ENCODE peak calls at places on chromosomes 3 and 15, in eight cellular contexts. One of them, this sample, is unnamed.

GRCh38 chr15:46413799-46414198 is 779.0 kb downstream of the SQOR start:
- DNase-seq in adipocyte: no peak
- DNase-seq in right atrium auricular region: no peak
- DNase-seq in SK-N-SH: no peak
- DNase-seq in CD8-positive, alpha-beta memory T cell: no peak
- DNase-seq in ovary: no peak
- DNase-seq in uterus: no peak
- DNase-seq in tibial nerve: no peak
- DNase-seq in this sample: no peak

GRCh38 chr3:45218578-45219390 is 7.3 kb downstream of the TMEM158 start:
- DNase-seq in uterus: peak; percentile 43
- DNase-seq in ovary: no peak
- DNase-seq in right atrium auricular region: no peak
- DNase-seq in adipocyte: peak; percentile 64
- DNase-seq in CD8-positive, alpha-beta memory T cell: no peak
- DNase-seq in tibial nerve: no peak
- DNase-seq in SK-N-SH: no peak
- DNase-seq in this sample: peak; percentile 14

GRCh38 chr3:39639344-39640236 is 169.8 kb upstream of the MYRIP start:
- DNase-seq in CD8-positive, alpha-beta memory T cell: no peak
- DNase-seq in uterus: no peak
- DNase-seq in SK-N-SH: no peak
- DNase-seq in ovary: no peak
- DNase-seq in tibial nerve: no peak
- DNase-seq in right atrium auricular region: peak; percentile 59
- DNase-seq in adipocyte: peak; percentile 94
- DNase-seq in this sample: peak; percentile 6

GRCh38 chr3:75395601-75396315 is 268.4 kb upstream of the FRG2C start:
- DNase-seq in CD8-positive, alpha-beta memory T cell: no peak
- DNase-seq in ovary: no peak
- DNase-seq in adipocyte: no peak
- DNase-seq in uterus: no peak
- DNase-seq in tibial nerve: no peak
- DNase-seq in SK-N-SH: no peak
- DNase-seq in right atrium auricular region: no peak
- DNase-seq in this sample: no peak

GRCh38 chr15:75089781-75090734 is 66.7 kb downstream of the PPCDC start:
- DNase-seq in uterus: no peak
- DNase-seq in adipocyte: no peak
- DNase-seq in right atrium auricular region: peak; percentile 72
- DNase-seq in SK-N-SH: no peak
- DNase-seq in tibial nerve: no peak
- DNase-seq in CD8-positive, alpha-beta memory T cell: no peak
- DNase-seq in ovary: no peak
- DNase-seq in this sample: no peak

GRCh38 chr3:148175215-148175614 is 522.5 kb upstream of the AGTR1 start:
- DNase-seq in CD8-positive, alpha-beta memory T cell: no peak
- DNase-seq in uterus: no peak
- DNase-seq in ovary: no peak
- DNase-seq in adipocyte: peak; percentile 79
- DNase-seq in right atrium auricular region: no peak
- DNase-seq in SK-N-SH: no peak
- DNase-seq in tibial nerve: no peak
- DNase-seq in this sample: no peak

GRCh38 chr3:154242766-154243165 is 81.5 kb downstream of the DHX36 start:
- DNase-seq in CD8-positive, alpha-beta memory T cell: no peak
- DNase-seq in right atrium auricular region: no peak
- DNase-seq in adipocyte: no peak
- DNase-seq in uterus: no peak
- DNase-seq in SK-N-SH: no peak
- DNase-seq in tibial nerve: no peak
- DNase-seq in ovary: no peak
- DNase-seq in this sample: no peak

GRCh38 chr15:20294651-20295237 is 246.9 kb downstream of the GOLGA6L6 start:
- DNase-seq in tibial nerve: no peak
- DNase-seq in CD8-positive, alpha-beta memory T cell: no peak
- DNase-seq in right atrium auricular region: peak; percentile 50
- DNase-seq in uterus: no peak
- DNase-seq in ovary: no peak
- DNase-seq in SK-N-SH: no peak
- DNase-seq in adipocyte: no peak
- DNase-seq in this sample: no peak

GRCh38 chr3:64179249-64179648 is 46.0 kb downstream of the PRICKLE2 start:
- DNase-seq in ovary: no peak
- DNase-seq in SK-N-SH: no peak
- DNase-seq in adipocyte: no peak
- DNase-seq in CD8-positive, alpha-beta memory T cell: no peak
- DNase-seq in uterus: no peak
- DNase-seq in tibial nerve: no peak
- DNase-seq in right atrium auricular region: no peak
- DNase-seq in this sample: no peak

GRCh38 chr3:143309622-143310190 is 190.1 kb downstream of the CHST2 start:
- DNase-seq in ovary: no peak
- DNase-seq in tibial nerve: no peak
- DNase-seq in adipocyte: no peak
- DNase-seq in uterus: no peak
- DNase-seq in CD8-positive, alpha-beta memory T cell: no peak
- DNase-seq in right atrium auricular region: no peak
- DNase-seq in SK-N-SH: no peak
- DNase-seq in this sample: no peak

GRCh38 chr3:64073362-64073761 is 50.1 kb upstream of the PSMD6 start:
- DNase-seq in right atrium auricular region: no peak
- DNase-seq in CD8-positive, alpha-beta memory T cell: no peak
- DNase-seq in ovary: no peak
- DNase-seq in adipocyte: peak; percentile 48
- DNase-seq in SK-N-SH: peak; percentile 33
- DNase-seq in tibial nerve: no peak
- DNase-seq in uterus: no peak
- DNase-seq in this sample: peak; percentile 15

GRCh38 chr3:48407542-48408099 is 22.3 kb downstream of the PLXNB1 start:
- DNase-seq in CD8-positive, alpha-beta memory T cell: no peak
- DNase-seq in SK-N-SH: no peak
- DNase-seq in uterus: peak; percentile 14
- DNase-seq in adipocyte: no peak
- DNase-seq in right atrium auricular region: peak; percentile 50
- DNase-seq in ovary: no peak
- DNase-seq in tibial nerve: peak; percentile 5
- DNase-seq in this sample: no peak

GRCh38 chr15:65870889-65871533 is 1.7 kb downstream of the RAB11A start:
- DNase-seq in tibial nerve: no peak
- DNase-seq in uterus: no peak
- DNase-seq in right atrium auricular region: no peak
- DNase-seq in ovary: no peak
- DNase-seq in CD8-positive, alpha-beta memory T cell: no peak
- DNase-seq in adipocyte: peak; percentile 77
- DNase-seq in SK-N-SH: peak; percentile 38
- DNase-seq in this sample: peak; percentile 41

GRCh38 chr3:128241741-128242140 is 88.5 kb downstream of the EEFSEC start:
- DNase-seq in uterus: no peak
- DNase-seq in ovary: no peak
- DNase-seq in right atrium auricular region: no peak
- DNase-seq in adipocyte: no peak
- DNase-seq in CD8-positive, alpha-beta memory T cell: no peak
- DNase-seq in SK-N-SH: no peak
- DNase-seq in tibial nerve: no peak
- DNase-seq in this sample: no peak

GRCh38 chr3:70740872-70741271 is 428.4 kb upstream of the MDFIC2 start:
- DNase-seq in ovary: no peak
- DNase-seq in right atrium auricular region: no peak
- DNase-seq in uterus: no peak
- DNase-seq in tibial nerve: no peak
- DNase-seq in CD8-positive, alpha-beta memory T cell: no peak
- DNase-seq in SK-N-SH: no peak
- DNase-seq in adipocyte: no peak
- DNase-seq in this sample: no peak

GRCh38 chr15:27868828-27869404 is 230.2 kb downstream of the OCA2 start:
- DNase-seq in uterus: no peak
- DNase-seq in right atrium auricular region: no peak
- DNase-seq in SK-N-SH: no peak
- DNase-seq in tibial nerve: no peak
- DNase-seq in CD8-positive, alpha-beta memory T cell: no peak
- DNase-seq in adipocyte: no peak
- DNase-seq in ovary: no peak
- DNase-seq in this sample: no peak

GRCh38 chr3:33658971-33659848 is 58.8 kb downstream of the CLASP2 start:
- DNase-seq in SK-N-SH: peak; percentile 74
- DNase-seq in ovary: peak; percentile 54
- DNase-seq in tibial nerve: peak; percentile 47
- DNase-seq in adipocyte: peak; percentile 79
- DNase-seq in right atrium auricular region: peak; percentile 68
- DNase-seq in CD8-positive, alpha-beta memory T cell: peak; percentile 34
- DNase-seq in uterus: peak; percentile 46
- DNase-seq in this sample: peak; percentile 79

GRCh38 chr3:153162513-153163348 is 705 bp downstream of the RAP2B start:
- DNase-seq in CD8-positive, alpha-beta memory T cell: peak; percentile 38
- DNase-seq in right atrium auricular region: peak; percentile 63
- DNase-seq in SK-N-SH: peak; percentile 57
- DNase-seq in adipocyte: peak; percentile 65
- DNase-seq in uterus: peak; percentile 37
- DNase-seq in ovary: peak; percentile 44
- DNase-seq in tibial nerve: no peak
- DNase-seq in this sample: peak; percentile 45

GRCh38 chr15:51726302-51727073 is 11.0 kb downstream of the LYSMD2 start:
- DNase-seq in ovary: peak; percentile 77
- DNase-seq in CD8-positive, alpha-beta memory T cell: no peak
- DNase-seq in adipocyte: peak; percentile 90
- DNase-seq in right atrium auricular region: peak; percentile 84
- DNase-seq in tibial nerve: no peak
- DNase-seq in uterus: peak; percentile 71
- DNase-seq in SK-N-SH: peak; percentile 77
- DNase-seq in this sample: peak; percentile 76

GRCh38 chr3:100590114-100590839 is 19.1 kb upstream of the ADGRG7 start:
- DNase-seq in uterus: peak; percentile 55
- DNase-seq in tibial nerve: no peak
- DNase-seq in right atrium auricular region: peak; percentile 75
- DNase-seq in ovary: peak; percentile 75
- DNase-seq in SK-N-SH: peak; percentile 68
- DNase-seq in CD8-positive, alpha-beta memory T cell: peak; percentile 48
- DNase-seq in adipocyte: peak; percentile 90
- DNase-seq in this sample: peak; percentile 62

GRCh38 chr15:63879211-63879610 is 45.5 kb upstream of the HERC1 start:
- DNase-seq in right atrium auricular region: no peak
- DNase-seq in tibial nerve: no peak
- DNase-seq in SK-N-SH: no peak
- DNase-seq in uterus: no peak
- DNase-seq in adipocyte: no peak
- DNase-seq in CD8-positive, alpha-beta memory T cell: no peak
- DNase-seq in ovary: no peak
- DNase-seq in this sample: no peak
- H3K4me1 ChIP-seq in right atrium auricular region: no peaks in the 10 kb centered on the region
- H3K4me1 ChIP-seq in tibial nerve: no peaks in the 10 kb centered on the region
- H3K4me1 ChIP-seq in SK-N-SH: no peaks in the 10 kb centered on the region
- H3K4me1 ChIP-seq in uterus: no peaks in the 10 kb centered on the region
- H3K4me1 ChIP-seq in adipocyte: no peaks in the 10 kb centered on the region
- H3K4me1 ChIP-seq in CD8-positive, alpha-beta memory T cell: no peaks in the 10 kb centered on the region
- H3K4me1 ChIP-seq in ovary: peaks cover 5% of the 10 kb centered on the region
- H3K4me1 ChIP-seq in this sample: no peaks in the 10 kb centered on the region

GRCh38 chr3:307182-307581 is 110.6 kb downstream of the CHL1 start:
- DNase-seq in adipocyte: no peak
- DNase-seq in right atrium auricular region: no peak
- DNase-seq in uterus: no peak
- DNase-seq in CD8-positive, alpha-beta memory T cell: no peak
- DNase-seq in tibial nerve: no peak
- DNase-seq in ovary: no peak
- DNase-seq in SK-N-SH: no peak
- DNase-seq in this sample: no peak

GRCh38 chr3:312170-312569 is 115.6 kb downstream of the CHL1 start:
- DNase-seq in CD8-positive, alpha-beta memory T cell: no peak
- DNase-seq in tibial nerve: no peak
- DNase-seq in ovary: no peak
- DNase-seq in adipocyte: no peak
- DNase-seq in right atrium auricular region: no peak
- DNase-seq in uterus: no peak
- DNase-seq in SK-N-SH: no peak
- DNase-seq in this sample: no peak

GRCh38 chr3:308597-309321 is 112.2 kb downstream of the CHL1 start:
- DNase-seq in adipocyte: no peak
- DNase-seq in right atrium auricular region: no peak
- DNase-seq in tibial nerve: no peak
- DNase-seq in SK-N-SH: no peak
- DNase-seq in uterus: no peak
- DNase-seq in CD8-positive, alpha-beta memory T cell: no peak
- DNase-seq in ovary: no peak
- DNase-seq in this sample: no peak
- H3K4me3 ChIP-seq in adipocyte: no peak overlapping the region
- H3K4me3 ChIP-seq in right atrium auricular region: peak overlapping the region; percentile 10
- H3K4me3 ChIP-seq in tibial nerve: no peak overlapping the region
- H3K4me3 ChIP-seq in SK-N-SH: no peak overlapping the region
- H3K4me3 ChIP-seq in uterus: no peak overlapping the region
- H3K4me3 ChIP-seq in CD8-positive, alpha-beta memory T cell: no peak overlapping the region
- H3K4me3 ChIP-seq in ovary: no peak overlapping the region
- H3K4me3 ChIP-seq in this sample: no peak overlapping the region

DNA sequence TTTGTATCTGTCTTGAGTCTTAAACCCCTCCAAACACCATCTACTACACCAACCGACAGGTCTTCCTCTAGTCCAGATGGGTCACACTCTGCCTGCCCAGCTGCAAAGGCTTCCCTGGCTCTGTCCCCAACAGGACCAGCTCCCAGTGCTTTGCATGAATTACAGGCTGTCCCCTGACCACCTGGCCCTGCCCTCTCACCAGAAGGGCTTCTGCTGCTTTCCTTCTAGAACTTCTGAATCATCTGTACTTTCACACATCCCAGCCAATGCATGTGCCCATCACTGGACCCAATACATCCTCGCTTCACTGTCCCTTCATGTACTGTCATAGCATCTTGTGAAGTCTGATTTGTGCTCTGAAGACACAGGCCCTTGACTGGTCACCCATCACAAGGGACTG is 53.6 kb downstream of the HOMER2 start:
- DNase-seq in adipocyte: no peak
- DNase-seq in ovary: no peak
- DNase-seq in tibial nerve: no peak
- DNase-seq in right atrium auricular region: no peak
- DNase-seq in uterus: no peak
- DNase-seq in SK-N-SH: no peak
- DNase-seq in CD8-positive, alpha-beta memory T cell: no peak
- DNase-seq in this sample: no peak
- H3K4me1 ChIP-seq in adipocyte: no peaks in the 10 kb centered on the region
- H3K4me1 ChIP-seq in ovary: no peaks in the 10 kb centered on the region
- H3K4me1 ChIP-seq in tibial nerve: peaks cover 6% of the 10 kb centered on the region
- H3K4me1 ChIP-seq in right atrium auricular region: no peaks in the 10 kb centered on the region
- H3K4me1 ChIP-seq in uterus: no peaks in the 10 kb centered on the region
- H3K4me1 ChIP-seq in SK-N-SH: no peaks in the 10 kb centered on the region
- H3K4me1 ChIP-seq in CD8-positive, alpha-beta memory T cell: no peaks in the 10 kb centered on the region
- H3K4me1 ChIP-seq in this sample: peaks cover 11% of the 10 kb centered on the region

DNA sequence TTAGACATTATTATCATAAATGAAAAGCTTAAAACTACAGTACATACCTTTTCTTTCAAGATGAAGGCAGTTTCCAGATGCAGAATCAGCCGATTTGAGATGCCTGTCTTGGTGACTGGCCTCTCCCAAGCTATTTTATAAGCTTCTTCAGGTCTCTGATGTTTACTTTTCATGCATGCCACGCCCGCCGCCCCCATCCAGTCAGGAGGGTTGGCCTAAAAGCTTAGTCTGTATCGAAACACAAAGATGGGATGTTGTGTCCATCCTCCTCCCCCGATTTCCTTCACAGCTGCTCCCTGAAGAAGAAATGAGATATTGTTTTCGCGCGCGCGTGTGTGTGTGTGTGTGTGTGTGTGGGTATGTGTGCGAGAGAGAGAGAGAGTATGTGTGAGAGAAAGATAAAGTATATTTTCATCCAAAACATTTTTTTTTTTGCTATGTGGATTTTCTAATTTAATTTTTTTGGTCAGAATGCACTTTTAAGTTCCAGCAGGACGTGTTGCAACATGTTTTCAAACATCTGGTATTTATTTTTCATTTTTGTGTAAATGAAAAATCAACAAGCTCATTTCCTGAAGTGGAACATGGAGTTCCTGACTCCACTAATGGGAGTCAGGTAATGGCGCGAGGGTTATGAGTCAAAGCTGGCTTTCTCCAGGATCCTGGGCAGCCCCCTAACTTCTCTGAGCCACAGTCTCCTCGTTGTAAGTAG is at the start of gene APOD:
- DNase-seq in SK-N-SH: no peak
- DNase-seq in tibial nerve: peak; percentile 88
- DNase-seq in right atrium auricular region: no peak
- DNase-seq in ovary: peak; percentile 70
- DNase-seq in CD8-positive, alpha-beta memory T cell: no peak
- DNase-seq in adipocyte: peak; percentile 79
- DNase-seq in uterus: peak; percentile 54
- DNase-seq in this sample: peak; percentile 71
- H3K4me3 ChIP-seq in SK-N-SH: no peak within 1 kb of the TSS
- H3K4me3 ChIP-seq in tibial nerve: peak within 1 kb of the TSS; percentile 56
- H3K4me3 ChIP-seq in right atrium auricular region: peak within 1 kb of the TSS; percentile 32
- H3K4me3 ChIP-seq in ovary: peak within 1 kb of the TSS; percentile 26
- H3K4me3 ChIP-seq in CD8-positive, alpha-beta memory T cell: no peak within 1 kb of the TSS
- H3K4me3 ChIP-seq in adipocyte: peak within 1 kb of the TSS; percentile 79
- H3K4me3 ChIP-seq in uterus: no peak within 1 kb of the TSS
- H3K4me3 ChIP-seq in this sample: peak within 1 kb of the TSS; percentile 32

This sample was measured in SJCRH30.